ENCODE peak calls at places on chromosomes 7 and 10, in four cellular contexts. P is dorsolateral prefrontal cortex, X is WTC11, U is AG04450. L is an unnamed sample.

GRCh38 chr7:141700291-141700847 is 1.6 kb downstream of the DENND11 start:
- DNase-seq in P (no peak), U (no peak), X (no peak), L (no peak)

GRCh38 chr7:97512441-97513207 is 219.3 kb upstream of the TAC1 start:
- DNase-seq in P (no peak), U (no peak), X (no peak), L (no peak)

GRCh38 chr7:5646846-5647245 is 134.6 kb downstream of the RNF216 start:
- DNase-seq in X (no peak), P (no peak), U (peak), L (no peak)

GRCh38 chr7:106793015-106793651 is 71.9 kb upstream of the PIK3CG start:
- DNase-seq in X (no peak), P (no peak), U (no peak), L (peak)

GRCh38 chr10:77471069-77471536 is 166.5 kb downstream of the KCNMA1 start:
- DNase-seq in U (no peak), P (no peak), X (no peak), L (no peak)

GRCh38 chr10:86958831-86959736 is 685 bp downstream of the SNCG start:
- DNase-seq in P (peak), X (no peak), U (no peak), L (no peak)

GRCh38 chr10:126387041-126387908 is 1.0 kb downstream of the ADAM12 start:
- DNase-seq in X (peak), U (no peak), P (peak), L (peak)

GRCh38 chr10:121553455-121553854 is 44.8 kb downstream of the FGFR2 start:
- DNase-seq in X (no peak), U (no peak), P (no peak), L (no peak)

GRCh38 chr10:16967866-16968721 is 150.9 kb upstream of the RSU1 start:
- DNase-seq in P (no peak), U (peak), X (no peak), L (peak)

GRCh38 chr7:128206747-128207500 is 34.2 kb upstream of the LEP start:
- DNase-seq in P (no peak), U (no peak), X (no peak), L (no peak)

GRCh38 chr10:84181631-84182030 is 8.0 kb downstream of the GPR15LG start:
- DNase-seq in U (no peak), X (no peak), P (no peak), L (no peak)

GRCh38 chr7:137880432-137880831 is 33.7 kb upstream of the DGKI start:
- DNase-seq in P (no peak), U (no peak), X (no peak), L (no peak)

GRCh38 chr7:157432957-157433576 is 96.3 kb downstream of the DNAJB6 start:
- DNase-seq in U (no peak), P (no peak), X (peak), L (peak)

GRCh38 chr7:130022623-130023175 is 28.5 kb downstream of the ZC3HC1 start:
- DNase-seq in U (no peak), X (no peak), P (no peak), L (no peak)

GRCh38 chr10:103476046-103476768 is 2.8 kb downstream of the CALHM3 start:
- DNase-seq in P (no peak), U (no peak), X (peak), L (no peak)

GRCh38 chr7:34133983-34134782 is 228.8 kb downstream of the BMPER start:
- DNase-seq in U (peak), P (peak), X (peak), L (peak)

GRCh38 chr10:69372126-69372980 is 44.4 kb downstream of the TACR2 start:
- DNase-seq in P (no peak), U (no peak), X (no peak), L (no peak)

GRCh38 chr7:50978633-50979215 is 196.0 kb upstream of the GRB10 start:
- DNase-seq in P (no peak), U (no peak), X (no peak), L (no peak)

GRCh38 chr10:47058961-47059391 is 147.7 kb downstream of the PTPN20 start:
- DNase-seq in P (no peak), U (no peak), X (no peak), L (no peak)

GRCh38 chr10:124683816-124684215 is 60.4 kb downstream of the FAM53B start:
- DNase-seq in P (no peak), X (no peak), U (no peak), L (no peak)

GRCh38 chr7:148708026-148708685 is 9.5 kb downstream of the CUL1 start:
- DNase-seq in X (no peak), U (no peak), P (no peak), L (no peak)

GRCh38 chr7:100874577-100875355 is at the start of gene SRRT:
- DNase-seq in P (peak), U (peak), X (peak), L (peak)
- TF ChIP-seq CTCF in P (peak), U (peak), X (no peak), L (peak)

DNA sequence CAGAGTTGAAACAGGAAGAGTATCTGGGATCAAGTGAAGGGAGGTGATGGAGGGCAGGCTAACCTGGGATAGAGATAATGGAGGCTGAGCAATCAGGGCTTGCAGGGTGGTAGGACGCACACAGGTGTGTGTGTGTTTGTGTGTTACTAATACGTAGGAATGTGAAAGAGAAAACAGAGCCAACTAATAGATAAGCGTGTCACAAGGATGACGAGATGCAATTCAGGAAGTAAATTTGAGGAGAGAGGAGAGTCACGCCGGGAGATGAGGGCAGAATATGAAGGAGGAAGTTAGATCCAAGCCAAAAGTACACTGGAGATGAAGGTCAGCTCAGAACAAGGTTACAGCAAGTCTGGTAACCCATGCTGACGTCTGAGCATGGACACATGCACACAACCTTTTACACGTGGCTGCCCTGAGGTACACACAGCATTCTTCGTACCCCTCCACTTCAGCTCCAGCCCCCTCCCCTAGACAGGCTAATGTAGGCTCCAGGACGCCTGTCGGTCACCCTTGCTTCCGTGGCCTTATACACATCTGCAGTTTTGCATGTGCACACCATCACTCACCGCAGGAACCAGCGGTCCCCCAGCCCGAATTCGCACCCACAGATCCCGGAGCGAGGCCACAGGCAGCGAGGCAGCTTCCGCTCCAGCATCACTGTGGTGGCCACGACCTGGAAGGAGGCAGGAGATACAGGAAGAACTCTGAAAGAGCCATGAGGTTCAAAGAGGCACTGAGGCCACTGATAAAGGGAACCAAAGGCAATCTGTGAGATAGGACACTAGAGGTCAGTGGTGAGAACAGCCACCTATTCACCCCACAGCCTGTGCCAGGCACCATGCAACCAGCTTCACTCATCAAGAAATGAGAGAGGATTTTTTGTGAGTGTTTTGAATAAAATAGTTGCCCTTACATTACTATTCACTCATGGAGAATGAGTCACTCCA is 23.7 kb upstream of the TRPV6 start:
- DNase-seq in X (no peak), U (no peak), P (no peak), L (no peak)
- TF ChIP-seq CTCF in X (no peak), U (no peak), P (peak), L (peak)

DNA sequence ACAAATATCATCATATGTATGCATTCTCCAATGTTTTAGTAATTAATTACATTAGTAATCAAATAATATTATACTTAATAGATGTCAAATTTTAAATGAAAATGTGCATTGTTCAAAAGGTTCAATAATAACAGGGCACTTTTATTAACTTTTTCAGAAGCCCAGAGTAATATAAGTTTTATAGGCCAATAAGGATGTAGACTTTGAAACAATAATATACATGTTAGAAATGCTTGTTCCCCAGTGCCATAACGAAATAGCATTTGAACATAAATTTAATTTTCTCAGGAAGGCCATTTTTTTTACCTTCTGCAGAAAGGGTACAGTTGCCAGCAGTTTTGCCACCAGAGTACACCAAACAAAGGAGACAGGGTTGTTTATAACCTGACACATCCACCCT is 1133.9 kb upstream of the LRRTM3 start:
- DNase-seq in U (no peak), P (no peak), X (no peak), L (no peak)
- TF ChIP-seq CTCF in U (no peak), P (no peak), X (no peak), L (no peak)

DNA sequence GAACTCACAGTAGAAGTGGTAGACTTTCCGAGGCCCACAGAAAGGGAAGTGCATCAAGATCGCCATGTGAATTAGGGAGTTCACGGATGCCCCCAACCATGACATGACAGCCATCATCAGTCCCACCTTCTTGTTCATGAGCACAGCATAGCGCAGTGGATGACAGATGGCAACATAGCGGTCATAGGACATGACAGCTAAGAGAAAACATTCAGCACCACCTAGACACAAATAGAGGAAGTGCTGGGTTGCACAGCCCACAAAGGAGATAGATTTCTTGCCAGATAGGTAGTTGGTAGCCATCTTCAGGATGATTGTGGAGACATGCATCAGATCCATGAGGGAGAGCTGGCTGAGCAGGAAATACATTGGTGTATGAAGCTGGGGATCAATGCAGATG is 342 bp downstream of the OR2AE1 start:
- DNase-seq in X (no peak), P (no peak), U (no peak), L (no peak)
- TF ChIP-seq CTCF in X (no peak), P (no peak), U (no peak), L (no peak)

GRCh38 chr7:66344166-66344565 is 139.0 kb downstream of the TPST1 start:
- DNase-seq in P (no peak), X (no peak), U (no peak), L (no peak)
- TF ChIP-seq CTCF in P (no peak), X (no peak), U (no peak), L (no peak)

L was measured in neural crest cell.